ENCODE peak calls at places on chromosomes 13 and 19, in nine cellular contexts. G, C, Q, R, V, S, P, U and T are unnamed samples.

GRCh38 chr13:24680258-24680920 is at the start of gene ATP12A:
- DNase-seq in G (no peak), C (no peak), Q (no peak), R (no peak), V (no peak), S (peak; percentile 58), P (no peak), U (no peak), T (peak; percentile 30)

GRCh38 chr13:96075953-96076543 is 13.9 kb upstream of the HS6ST3 start:
- DNase-seq in G (peak; percentile 30), C (peak; percentile 48), Q (no peak), R (peak; percentile 26), V (peak; percentile 28), S (no peak), P (no peak), U (no peak), T (peak; percentile 63)

GRCh38 chr13:24276310-24276709 is 33.1 kb upstream of the C1QTNF9 start:
- DNase-seq in G (no peak), C (no peak), Q (no peak), R (no peak), V (no peak), S (no peak), P (no peak), U (no peak), T (no peak)

GRCh38 chr13:46598140-46598819 is 45.3 kb downstream of the LRCH1 start:
- DNase-seq in G (no peak), C (no peak), Q (no peak), R (no peak), V (no peak), S (no peak), P (no peak), U (no peak), T (no peak)

GRCh38 chr13:102597029-102598015 is 536 bp downstream of the TPP2 start:
- DNase-seq in G (peak; percentile 59), C (peak; percentile 31), Q (peak; percentile 60), R (peak; percentile 20), V (peak; percentile 61), S (peak; percentile 72), P (peak; percentile 24), U (no peak), T (peak; percentile 59)

GRCh38 chr13:73337511-73337910 is 278.7 kb downstream of the KLF5 start:
- DNase-seq in G (no peak), C (no peak), Q (peak; percentile 48), R (no peak), V (no peak), S (no peak), P (no peak), U (no peak), T (no peak)

GRCh38 chr13:50080856-50081105 is 65.5 kb downstream of the KCNRG start:
- DNase-seq in G (no peak), C (no peak), Q (no peak), R (no peak), V (peak; percentile 45), S (no peak), P (no peak), U (no peak), T (peak; percentile 72)

GRCh38 chr19:2500861-2501260 is 24.9 kb downstream of the GADD45B start:
- DNase-seq in G (no peak), C (no peak), Q (no peak), R (no peak), V (peak; percentile 85), S (no peak), P (no peak), U (no peak), T (no peak)

GRCh38 chr13:30148791-30149190 is 158.6 kb downstream of the KATNAL1 start:
- DNase-seq in G (no peak), C (no peak), Q (no peak), R (no peak), V (no peak), S (no peak), P (no peak), U (no peak), T (no peak)

GRCh38 chr19:1407662-1408299 is 395 bp downstream of the DAZAP1 start:
- DNase-seq in G (no peak), C (no peak), Q (no peak), R (no peak), V (no peak), S (peak; percentile 83), P (no peak), U (no peak), T (peak; percentile 48)

GRCh38 chr19:1409204-1410005 is 2.0 kb downstream of the DAZAP1 start:
- DNase-seq in G (no peak), C (no peak), Q (no peak), R (no peak), V (no peak), S (no peak), P (no peak), U (no peak), T (peak; percentile 18)

GRCh38 chr19:1406496-1406817 is 929 bp upstream of the DAZAP1 start:
- DNase-seq in G (no peak), C (no peak), Q (no peak), R (no peak), V (no peak), S (no peak), P (no peak), U (no peak), T (no peak)

GRCh38 chr19:1408300-1409203 is 1.2 kb downstream of the DAZAP1 start:
- DNase-seq in G (peak; percentile 66), C (peak; percentile 62), Q (peak; percentile 56), R (peak; percentile 64), V (peak; percentile 69), S (peak; percentile 82), P (no peak), U (no peak), T (peak; percentile 82)

GRCh38 chr19:1406818-1407661 is at the start of gene DAZAP1:
- DNase-seq in G (peak; percentile 97), C (peak; percentile 99), Q (peak; percentile 96), R (peak; percentile 98), V (peak; percentile 99), S (peak; percentile 100), P (peak; percentile 99), U (peak; percentile 98), T (peak; percentile 100)
- H3K4me3 ChIP-seq in G (peak within 1 kb of the TSS; percentile 78), C (peak within 1 kb of the TSS; percentile 81), Q (peak within 1 kb of the TSS; percentile 76), R (peak within 1 kb of the TSS; percentile 75), V (peak within 1 kb of the TSS; percentile 80), S (peak within 1 kb of the TSS; percentile 97), P (peak within 1 kb of the TSS; percentile 92), U (peak within 1 kb of the TSS; percentile 82), T (peak within 1 kb of the TSS; percentile 89)

GRCh38 chr19:8367327-8368001 is 3.5 kb downstream of the ANGPTL4 start:
- DNase-seq in G (peak; percentile 99), C (peak; percentile 100), Q (peak; percentile 93), R (peak; percentile 98), V (peak; percentile 99), S (peak; percentile 96), P (peak; percentile 94), U (no peak), T (peak; percentile 99)
- H3K4me3 ChIP-seq in G (peak overlapping the region; percentile 45), C (no peak overlapping the region), Q (peak overlapping the region; percentile 13), R (peak overlapping the region; percentile 35), V (peak overlapping the region; percentile 48), S (no peak overlapping the region), P (peak overlapping the region; percentile 8), U (no peak overlapping the region), T (peak overlapping the region; percentile 90)

GRCh38 chr19:41530184-41530534 is 45.8 kb upstream of the CEACAM21 start:
- DNase-seq in G (no peak), C (no peak), Q (no peak), R (no peak), V (no peak), S (no peak), P (no peak), U (no peak), T (no peak)

GRCh38 chr19:41529484-41530183 is 46.3 kb upstream of the CEACAM21 start:
- DNase-seq in G (no peak), C (no peak), Q (no peak), R (no peak), V (no peak), S (no peak), P (no peak), U (no peak), T (no peak)

GRCh38 chr19:41532526-41532925 is 43.4 kb upstream of the CEACAM21 start:
- DNase-seq in G (no peak), C (no peak), Q (no peak), R (no peak), V (no peak), S (no peak), P (no peak), U (no peak), T (no peak)

GRCh38 chr19:41531438-41532311 is 44.3 kb upstream of the CEACAM21 start:
- DNase-seq in G (peak; percentile 5), C (peak; percentile 95), Q (peak; percentile 7), R (peak; percentile 63), V (peak; percentile 10), S (peak; percentile 87), P (no peak), U (peak; percentile 98), T (no peak)

GRCh38 chr19:41530761-41531301 is 45.1 kb upstream of the CEACAM21 start:
- DNase-seq in G (peak; percentile 10), C (peak; percentile 62), Q (no peak), R (peak; percentile 34), V (no peak), S (no peak), P (no peak), U (peak; percentile 96), T (no peak)
- H3K4me3 ChIP-seq in G (no peak overlapping the region), C (no peak overlapping the region), Q (no peak overlapping the region), R (no peak overlapping the region), V (no peak overlapping the region), S (no peak overlapping the region), P (no peak overlapping the region), U (peak overlapping the region; percentile 10), T (peak overlapping the region; percentile 73)

GRCh38 chr19:35166100-35167063 is 11.8 kb downstream of the FXYD5 start:
- DNase-seq in G (no peak), C (no peak), Q (no peak), R (no peak), V (no peak), S (no peak), P (no peak), U (no peak), T (no peak)
- H3K4me3 ChIP-seq in G (no peak overlapping the region), C (no peak overlapping the region), Q (no peak overlapping the region), R (no peak overlapping the region), V (no peak overlapping the region), S (no peak overlapping the region), P (no peak overlapping the region), U (no peak overlapping the region), T (no peak overlapping the region)

GRCh38 chr13:43293561-43293960 is 270.2 kb downstream of the DNAJC15 start:
- DNase-seq in G (no peak), C (no peak), Q (no peak), R (no peak), V (peak; percentile 56), S (no peak), P (no peak), U (no peak), T (peak; percentile 44)

GRCh38 chr13:43293008-43293407 is 269.6 kb downstream of the DNAJC15 start:
- DNase-seq in G (no peak), C (no peak), Q (no peak), R (no peak), V (no peak), S (no peak), P (no peak), U (no peak), T (no peak)

GRCh38 chr13:43297967-43298366 is 274.6 kb downstream of the DNAJC15 start:
- DNase-seq in G (no peak), C (no peak), Q (no peak), R (no peak), V (no peak), S (no peak), P (no peak), U (no peak), T (no peak)

GRCh38 chr13:43291289-43292055 is 268.1 kb downstream of the DNAJC15 start:
- DNase-seq in G (no peak), C (no peak), Q (no peak), R (no peak), V (no peak), S (no peak), P (no peak), U (no peak), T (no peak)

GRCh38 chr13:43293986-43294880 is 270.8 kb downstream of the DNAJC15 start:
- DNase-seq in G (peak; percentile 74), C (no peak), Q (peak; percentile 56), R (no peak), V (peak; percentile 95), S (no peak), P (peak; percentile 26), U (no peak), T (no peak)
- H3K4me3 ChIP-seq in G (no peak overlapping the region), C (no peak overlapping the region), Q (no peak overlapping the region), R (no peak overlapping the region), V (no peak overlapping the region), S (no peak overlapping the region), P (no peak overlapping the region), U (no peak overlapping the region), T (no peak overlapping the region)